ENCODE peak calls at places on chromosomes 3 and 15, in eight cellular contexts. R, N, T, E, B, Y, Z and D are unnamed samples.

GRCh38 chr3:167649731-167650130 is 4.0 kb downstream of the WDR49 start:
- DNase-seq in R (no peak), N (no peak), T (no peak), E (no peak), B (no peak), Y (no peak), Z (no peak), D (no peak)

GRCh38 chr3:187713504-187713903 is 11.1 kb upstream of the RTP2 start:
- DNase-seq in R (no peak), N (peak; percentile 80), T (peak; percentile 11), E (no peak), B (no peak), Y (no peak), Z (no peak), D (no peak)

GRCh38 chr15:72421484-72421883 is 23.4 kb downstream of the TMEM202 start:
- DNase-seq in R (no peak), N (no peak), T (no peak), E (no peak), B (no peak), Y (no peak), Z (no peak), D (no peak)

GRCh38 chr3:157058392-157059071 is 101.4 kb downstream of the CCNL1 start:
- DNase-seq in R (no peak), N (no peak), T (no peak), E (no peak), B (no peak), Y (no peak), Z (no peak), D (no peak)

GRCh38 chr3:81218023-81218422 is 543.4 kb downstream of the GBE1 start:
- DNase-seq in R (no peak), N (peak; percentile 2), T (peak; percentile 7), E (peak; percentile 11), B (no peak), Y (no peak), Z (no peak), D (no peak)

GRCh38 chr15:100525894-100526512 is 2.7 kb downstream of the CERS3 start:
- DNase-seq in R (peak; percentile 72), N (no peak), T (no peak), E (no peak), B (peak; percentile 35), Y (peak; percentile 84), Z (no peak), D (peak; percentile 64)

GRCh38 chr15:27336676-27337075 is 365.7 kb downstream of the GABRG3 start:
- DNase-seq in R (no peak), N (no peak), T (no peak), E (no peak), B (no peak), Y (no peak), Z (no peak), D (no peak)

GRCh38 chr15:81133782-81134461 is at the start of gene CFAP161:
- DNase-seq in R (peak; percentile 91), N (no peak), T (no peak), E (peak; percentile 85), B (peak; percentile 63), Y (no peak), Z (peak; percentile 78), D (peak; percentile 81)

GRCh38 chr15:94924057-94924456 is 692.7 kb downstream of the MCTP2 start:
- DNase-seq in R (no peak), N (no peak), T (no peak), E (no peak), B (no peak), Y (no peak), Z (no peak), D (no peak)

GRCh38 chr3:173893066-173893465 is 495.5 kb downstream of the NLGN1 start:
- DNase-seq in R (no peak), N (no peak), T (no peak), E (no peak), B (no peak), Y (peak; percentile 55), Z (no peak), D (no peak)

GRCh38 chr3:72679540-72680198 is 168.6 kb downstream of the SHQ1 start:
- DNase-seq in R (no peak), N (no peak), T (no peak), E (no peak), B (no peak), Y (peak; percentile 58), Z (no peak), D (peak; percentile 54)

GRCh38 chr15:48577495-48577894 is 68.0 kb downstream of the FBN1 start:
- DNase-seq in R (no peak), N (no peak), T (no peak), E (no peak), B (no peak), Y (no peak), Z (no peak), D (no peak)

GRCh38 chr3:112010631-112011030 is 11.9 kb downstream of the TAGLN3 start:
- DNase-seq in R (no peak), N (no peak), T (no peak), E (no peak), B (no peak), Y (no peak), Z (peak; percentile 69), D (no peak)

GRCh38 chr3:99562138-99562537 is 76.3 kb upstream of the COL8A1 start:
- DNase-seq in R (no peak), N (no peak), T (peak; percentile 12), E (peak; percentile 31), B (no peak), Y (no peak), Z (no peak), D (peak; percentile 33)

GRCh38 chr3:196268270-196269163 is 19.0 kb downstream of the PCYT1A start:
- DNase-seq in R (no peak), N (no peak), T (peak; percentile 34), E (no peak), B (no peak), Y (peak; percentile 79), Z (no peak), D (no peak)

GRCh38 chr3:58418227-58418626 is 15.4 kb downstream of the PDHB start:
- DNase-seq in R (no peak), N (no peak), T (no peak), E (no peak), B (no peak), Y (no peak), Z (no peak), D (no peak)

GRCh38 chr15:89728254-89728653 is 22.8 kb downstream of the MESP1 start:
- DNase-seq in R (no peak), N (no peak), T (no peak), E (no peak), B (no peak), Y (no peak), Z (no peak), D (no peak)

GRCh38 chr3:169604568-169604967 is 58.9 kb downstream of the MECOM start:
- DNase-seq in R (no peak), N (peak; percentile 40), T (peak; percentile 6), E (no peak), B (no peak), Y (no peak), Z (no peak), D (no peak)

GRCh38 chr15:48928877-48929538 is 34.7 kb downstream of the SHC4 start:
- DNase-seq in R (no peak), N (no peak), T (no peak), E (no peak), B (no peak), Y (no peak), Z (no peak), D (no peak)

GRCh38 chr3:164390046-164390445 is 688.2 kb downstream of the SI start:
- DNase-seq in R (no peak), N (peak; percentile 6), T (peak; percentile 13), E (no peak), B (no peak), Y (no peak), Z (no peak), D (no peak)

GRCh38 chr3:13894812-13895154 is 14.9 kb upstream of the WNT7A start:
- DNase-seq in R (no peak), N (no peak), T (no peak), E (no peak), B (no peak), Y (no peak), Z (no peak), D (no peak)

GRCh38 chr3:184337315-184337714 is at the start of gene FAM131A:
- DNase-seq in R (peak; percentile 81), N (no peak), T (no peak), E (no peak), B (no peak), Y (no peak), Z (no peak), D (peak; percentile 89)

GRCh38 chr15:89860851-89861360 is 32.9 kb downstream of the AP3S2 start:
- DNase-seq in R (no peak), N (no peak), T (no peak), E (no peak), B (no peak), Y (no peak), Z (no peak), D (no peak)

GRCh38 chr15:67082007-67082536 is 16.7 kb downstream of the SMAD3 start:
- DNase-seq in R (no peak), N (peak; percentile 78), T (no peak), E (no peak), B (peak; percentile 81), Y (no peak), Z (no peak), D (no peak)

GRCh38 chr3:195847061-195847950 is 35.6 kb upstream of the MUC4 start:
- DNase-seq in R (no peak), N (no peak), T (no peak), E (no peak), B (peak; percentile 52), Y (no peak), Z (no peak), D (no peak)

GRCh38 chr3:143199998-143200909 is 80.7 kb downstream of the CHST2 start:
- DNase-seq in R (no peak), N (peak; percentile 90), T (no peak), E (no peak), B (no peak), Y (no peak), Z (no peak), D (no peak)

GRCh38 chr3:58899159-58899952 is 150.5 kb downstream of the CFAP20DC start:
- DNase-seq in R (no peak), N (peak; percentile 6), T (peak; percentile 39), E (no peak), B (peak; percentile 23), Y (no peak), Z (no peak), D (no peak)

GRCh38 chr15:70526221-70526973 is 237.0 kb downstream of the UACA start:
- DNase-seq in R (no peak), N (no peak), T (no peak), E (no peak), B (peak; percentile 48), Y (peak; percentile 76), Z (peak; percentile 90), D (no peak)

GRCh38 chr15:42284551-42284950 is 11.3 kb upstream of the TMEM87A start:
- DNase-seq in R (no peak), N (no peak), T (no peak), E (no peak), B (no peak), Y (no peak), Z (no peak), D (no peak)

GRCh38 chr3:13277130-13277783 is 142.9 kb downstream of the NUP210 start:
- DNase-seq in R (no peak), N (no peak), T (no peak), E (no peak), B (no peak), Y (no peak), Z (no peak), D (peak; percentile 49)